ENCODE peak calls at places on chromosome 22, in four cellular contexts. B is CD8-positive, alpha-beta T cell; A is sigmoid colon; L is heart left ventricle. C is an unnamed sample.

GRCh38 chr22:41021655-41022454 is 70.5 kb upstream of the EP300 start:
- DNase-seq in B (peak; percentile 74), A (peak; percentile 88), L (peak; percentile 81), C (no peak)

GRCh38 chr22:49724030-49724892 is 103.4 kb downstream of the BRD1 start:
- DNase-seq in B (no peak), A (no peak), L (no peak), C (no peak)

GRCh38 chr22:49530671-49531532 is 296.8 kb downstream of the BRD1 start:
- DNase-seq in B (no peak), A (no peak), L (no peak), C (no peak)

GRCh38 chr22:32354360-32355351 is 3.0 kb upstream of the RFPL3 start:
- DNase-seq in B (no peak), A (no peak), L (no peak), C (no peak)

GRCh38 chr22:17858033-17858432 is 83.8 kb upstream of the BID start:
- DNase-seq in B (no peak), A (no peak), L (no peak), C (no peak)

GRCh38 chr22:35695202-35695601 is 22.5 kb upstream of the APOL5 start:
- DNase-seq in B (no peak), A (no peak), L (no peak), C (no peak)

GRCh38 chr22:42641801-42642413 is 1.5 kb upstream of the ATP5MGL start:
- DNase-seq in B (no peak), A (no peak), L (no peak), C (no peak)

GRCh38 chr22:26711205-26711958 is 54.0 kb downstream of the MIAT start:
- DNase-seq in B (no peak), A (no peak), L (no peak), C (no peak)

GRCh38 chr22:43948836-43949235 is 6.4 kb upstream of the SAMM50 start:
- DNase-seq in B (no peak), A (no peak), L (no peak), C (no peak)

GRCh38 chr22:45006873-45007246 is 2.9 kb downstream of the PHF21B start:
- DNase-seq in B (no peak), A (peak; percentile 71), L (peak; percentile 35), C (no peak)

GRCh38 chr22:45008853-45009751 is 703 bp downstream of the PHF21B start:
- DNase-seq in B (no peak), A (no peak), L (no peak), C (no peak)

GRCh38 chr22:45007247-45007945 is 2.4 kb downstream of the PHF21B start:
- DNase-seq in B (no peak), A (no peak), L (peak; percentile 37), C (no peak)

GRCh38 chr22:45009881-45010531 is at the start of gene PHF21B:
- DNase-seq in B (no peak), A (peak; percentile 70), L (peak; percentile 58), C (no peak)

DNA sequence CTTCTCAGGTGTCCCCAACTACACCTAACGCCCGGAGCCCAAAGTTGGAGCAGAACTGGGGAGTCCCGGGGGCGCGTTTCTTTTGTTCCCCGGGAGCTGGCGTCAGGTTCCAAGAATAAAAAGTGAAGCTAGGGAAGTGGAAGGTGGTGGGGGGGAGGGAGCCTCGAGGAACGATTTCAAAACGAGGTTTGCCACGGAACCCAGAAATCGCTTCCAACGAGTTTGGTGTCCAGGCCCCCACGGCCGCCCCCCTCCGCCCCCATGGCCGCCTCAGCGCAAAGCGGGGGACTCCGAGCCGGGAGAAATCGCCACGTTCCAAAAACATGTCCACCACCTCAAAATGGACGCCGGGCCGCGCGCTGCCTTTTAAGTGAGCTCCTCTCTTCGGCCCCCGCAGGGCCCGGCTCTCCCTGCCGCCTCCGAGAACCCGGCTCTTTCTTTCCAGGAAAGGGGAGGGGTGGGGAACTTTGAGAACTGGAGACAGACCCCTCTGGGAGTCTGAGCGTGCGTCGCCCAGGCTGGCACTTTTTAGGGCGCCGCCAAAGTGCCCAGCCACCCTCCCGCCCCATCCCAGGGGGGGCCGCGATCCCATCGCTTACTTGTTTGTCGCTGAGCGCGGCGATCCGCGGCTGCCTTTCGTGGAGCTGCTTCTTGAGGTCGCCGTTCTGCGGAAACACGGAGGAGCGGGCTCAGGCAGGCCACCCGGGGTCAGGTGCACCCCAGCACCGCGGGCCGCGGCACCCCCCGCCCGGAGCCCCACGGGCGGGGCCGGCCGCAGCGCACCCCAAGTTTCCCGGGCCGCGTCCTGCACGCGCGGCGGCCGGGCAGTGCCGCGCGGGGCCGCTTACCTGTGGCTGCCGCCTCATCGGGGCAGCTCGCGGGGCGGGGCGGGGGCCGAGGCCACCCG is 1.6 kb downstream of the PHF21B start:
- DNase-seq in B (no peak), A (no peak), L (no peak), C (no peak)
- H3K27me3 ChIP-seq in B (peaks cover 8% of the 10 kb centered on the region), A (peaks cover 97% of the 10 kb centered on the region), L (no peaks in the 10 kb centered on the region), C (no peaks in the 10 kb centered on the region)

GRCh38 chr22:38081636-38081940 is 2.4 kb downstream of the SLC16A8 start:
- DNase-seq in B (no peak), A (peak; percentile 60), L (no peak), C (no peak)
- H3K4me3 ChIP-seq in B (no peak overlapping the region), A (peak overlapping the region; percentile 30), L (peak overlapping the region; percentile 42), C (no peak overlapping the region)

GRCh38 chr22:19716041-19716828 is 1.9 kb downstream of the SEPTIN5 start:
- DNase-seq in B (no peak), A (no peak), L (peak; percentile 23), C (no peak)

GRCh38 chr22:19717691-19718254 is 3.5 kb downstream of the SEPTIN5 start:
- DNase-seq in B (peak; percentile 90), A (peak; percentile 86), L (peak; percentile 83), C (no peak)

GRCh38 chr22:19716829-19717105 is 2.5 kb downstream of the SEPTIN5 start:
- DNase-seq in B (no peak), A (no peak), L (peak; percentile 17), C (no peak)

GRCh38 chr22:19718255-19719054 is 4.2 kb downstream of the SEPTIN5 start:
- DNase-seq in B (no peak), A (no peak), L (no peak), C (no peak)

GRCh38 chr22:19717181-19717580 is 2.9 kb downstream of the SEPTIN5 start:
- DNase-seq in B (no peak), A (no peak), L (peak; percentile 27), C (no peak)
- H3K27me3 ChIP-seq in B (peaks cover 12% of the 10 kb centered on the region), A (peaks cover 28% of the 10 kb centered on the region), L (no peaks in the 10 kb centered on the region), C (peaks cover 39% of the 10 kb centered on the region)

GRCh38 chr22:31105282-31105929 is 2.0 kb downstream of the SELENOM start:
- DNase-seq in B (no peak), A (peak; percentile 79), L (no peak), C (no peak)
- H3K4me3 ChIP-seq in B (no peak overlapping the region), A (peak overlapping the region; percentile 73), L (no peak overlapping the region), C (no peak overlapping the region)

GRCh38 chr22:39746600-39747262 is 146.8 kb downstream of the ENTHD1 start:
- DNase-seq in B (no peak), A (no peak), L (no peak), C (no peak)
- H3K27me3 ChIP-seq in B (no peaks in the 10 kb centered on the region), A (peaks cover 5% of the 10 kb centered on the region), L (peaks cover 6% of the 10 kb centered on the region), C (no peaks in the 10 kb centered on the region)

GRCh38 chr22:45273452-45274075 is 11.2 kb upstream of the UPK3A start:
- DNase-seq in B (no peak), A (no peak), L (no peak), C (no peak)
- H3K4me3 ChIP-seq in B (no peak overlapping the region), A (no peak overlapping the region), L (no peak overlapping the region), C (no peak overlapping the region)

GRCh38 chr22:23124611-23125511 is 16.9 kb downstream of the RSPH14 start:
- DNase-seq in B (no peak), A (no peak), L (no peak), C (no peak)
- H3K27me3 ChIP-seq in B (no peaks in the 10 kb centered on the region), A (no peaks in the 10 kb centered on the region), L (no peaks in the 10 kb centered on the region), C (no peaks in the 10 kb centered on the region)

C was measured in iPS DF 6.9.